ENCODE peak calls at places on chromosomes 6 and 20, in four cellular contexts. One of them, this sample, is unnamed.

GRCh38 chr20:15902493-15902892 is 670.8 kb downstream of the KIF16B start:
- DNase-seq in fibroblast of mammary gland: no peak
- DNase-seq in K562: peak
- DNase-seq in progenitor cell of endocrine pancreas: no peak
- DNase-seq in this sample: no peak

GRCh38 chr6:73286752-73287151 is 23.8 kb upstream of the KHDC1 start:
- DNase-seq in K562: no peak
- DNase-seq in progenitor cell of endocrine pancreas: no peak
- DNase-seq in fibroblast of mammary gland: no peak
- DNase-seq in this sample: no peak

GRCh38 chr6:3195695-3196497 is 31.6 kb downstream of the TUBB2B start:
- DNase-seq in fibroblast of mammary gland: peak
- DNase-seq in K562: peak
- DNase-seq in progenitor cell of endocrine pancreas: no peak
- DNase-seq in this sample: no peak

GRCh38 chr6:40723967-40724366 is 136.8 kb upstream of the LRFN2 start:
- DNase-seq in progenitor cell of endocrine pancreas: no peak
- DNase-seq in K562: no peak
- DNase-seq in fibroblast of mammary gland: peak
- DNase-seq in this sample: no peak

GRCh38 chr20:4161447-4162251 is 146.3 kb upstream of the RNF24 start:
- DNase-seq in K562: no peak
- DNase-seq in progenitor cell of endocrine pancreas: no peak
- DNase-seq in fibroblast of mammary gland: no peak
- DNase-seq in this sample: no peak

GRCh38 chr6:119077643-119078448 is 618 bp downstream of the FAM184A start:
- DNase-seq in progenitor cell of endocrine pancreas: peak
- DNase-seq in fibroblast of mammary gland: peak
- DNase-seq in K562: peak
- DNase-seq in this sample: peak

GRCh38 chr6:157488058-157488457 is 107.1 kb downstream of the ZDHHC14 start:
- DNase-seq in progenitor cell of endocrine pancreas: no peak
- DNase-seq in fibroblast of mammary gland: no peak
- DNase-seq in K562: no peak
- DNase-seq in this sample: no peak

GRCh38 chr6:166946125-166946524 is 10.2 kb downstream of the RNASET2 start:
- DNase-seq in progenitor cell of endocrine pancreas: no peak
- DNase-seq in fibroblast of mammary gland: no peak
- DNase-seq in K562: no peak
- DNase-seq in this sample: no peak

GRCh38 chr6:136586295-136586694 is 36.1 kb upstream of the MAP7 start:
- DNase-seq in K562: no peak
- DNase-seq in fibroblast of mammary gland: peak
- DNase-seq in progenitor cell of endocrine pancreas: no peak
- DNase-seq in this sample: no peak

GRCh38 chr6:11414564-11414963 is 123.0 kb upstream of the TMEM170B start:
- DNase-seq in K562: no peak
- DNase-seq in progenitor cell of endocrine pancreas: no peak
- DNase-seq in fibroblast of mammary gland: no peak
- DNase-seq in this sample: no peak

GRCh38 chr20:33894798-33895197 is 83.7 kb downstream of the CHMP4B start:
- DNase-seq in progenitor cell of endocrine pancreas: no peak
- DNase-seq in fibroblast of mammary gland: no peak
- DNase-seq in K562: no peak
- DNase-seq in this sample: no peak

GRCh38 chr6:35810831-35811698 is 5.9 kb downstream of the LHFPL5 start:
- DNase-seq in progenitor cell of endocrine pancreas: no peak
- DNase-seq in K562: no peak
- DNase-seq in fibroblast of mammary gland: peak
- DNase-seq in this sample: no peak

GRCh38 chr20:17883592-17884317 is 84.8 kb downstream of the SNX5 start:
- DNase-seq in fibroblast of mammary gland: no peak
- DNase-seq in K562: no peak
- DNase-seq in progenitor cell of endocrine pancreas: no peak
- DNase-seq in this sample: no peak

GRCh38 chr6:2134559-2134958 is 110.8 kb downstream of the GMDS start:
- DNase-seq in fibroblast of mammary gland: no peak
- DNase-seq in K562: no peak
- DNase-seq in progenitor cell of endocrine pancreas: no peak
- DNase-seq in this sample: no peak

GRCh38 chr6:144931172-144932035 is 646.3 kb downstream of the UTRN start:
- DNase-seq in K562: no peak
- DNase-seq in fibroblast of mammary gland: peak
- DNase-seq in progenitor cell of endocrine pancreas: no peak
- DNase-seq in this sample: no peak

GRCh38 chr20:46324960-46325703 is 16.8 kb upstream of the CDH22 start:
- DNase-seq in progenitor cell of endocrine pancreas: no peak
- DNase-seq in fibroblast of mammary gland: peak
- DNase-seq in K562: peak
- DNase-seq in this sample: no peak

GRCh38 chr20:31864521-31865400 is 5.6 kb downstream of the DUSP15 start:
- DNase-seq in fibroblast of mammary gland: no peak
- DNase-seq in K562: no peak
- DNase-seq in progenitor cell of endocrine pancreas: no peak
- DNase-seq in this sample: no peak

GRCh38 chr6:111096246-111096645 is 8.9 kb downstream of the SLC16A10 start:
- DNase-seq in fibroblast of mammary gland: no peak
- DNase-seq in K562: no peak
- DNase-seq in progenitor cell of endocrine pancreas: no peak
- DNase-seq in this sample: no peak

GRCh38 chr6:118283759-118284158 is 264.3 kb upstream of the PLN start:
- DNase-seq in progenitor cell of endocrine pancreas: peak
- DNase-seq in fibroblast of mammary gland: peak
- DNase-seq in K562: peak
- DNase-seq in this sample: no peak

GRCh38 chr6:129444683-129445082 is 265.3 kb downstream of the ARHGAP18 start:
- DNase-seq in K562: no peak
- DNase-seq in progenitor cell of endocrine pancreas: no peak
- DNase-seq in fibroblast of mammary gland: no peak
- DNase-seq in this sample: no peak

GRCh38 chr6:65182681-65183080 is 524.3 kb downstream of the EYS start:
- DNase-seq in fibroblast of mammary gland: peak
- DNase-seq in progenitor cell of endocrine pancreas: no peak
- DNase-seq in K562: no peak
- DNase-seq in this sample: no peak

GRCh38 chr20:58626076-58626475 is 25.0 kb upstream of the STX16 start:
- DNase-seq in K562: no peak
- DNase-seq in fibroblast of mammary gland: no peak
- DNase-seq in progenitor cell of endocrine pancreas: no peak
- DNase-seq in this sample: no peak
- TF ChIP-seq CTCF in K562: no peak
- TF ChIP-seq CTCF in fibroblast of mammary gland: no peak
- TF ChIP-seq CTCF in progenitor cell of endocrine pancreas: no peak
- TF ChIP-seq CTCF in this sample: no peak

DNA sequence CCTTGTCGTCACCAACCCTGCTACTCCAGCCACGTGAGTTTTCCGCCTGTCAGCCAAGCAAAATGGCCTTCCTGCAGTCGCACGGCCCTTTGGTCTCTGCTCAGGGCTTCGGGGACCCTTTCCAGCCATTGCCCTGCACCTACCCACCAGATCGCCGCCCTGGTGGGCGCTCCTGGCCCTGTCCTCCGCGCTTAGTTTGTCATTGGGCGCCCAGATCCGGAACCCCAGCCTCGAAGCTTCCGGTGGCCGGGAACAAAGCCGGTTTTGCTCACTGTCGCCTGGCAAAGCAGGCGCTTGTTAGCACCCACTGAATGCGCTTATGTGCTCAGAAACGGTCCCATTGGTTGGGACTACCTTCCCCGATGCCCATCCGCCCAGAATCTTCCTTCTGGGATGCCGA is 536 bp downstream of the ZFP57 start:
- DNase-seq in K562: no peak
- DNase-seq in fibroblast of mammary gland: no peak
- DNase-seq in progenitor cell of endocrine pancreas: no peak
- DNase-seq in this sample: no peak
- TF ChIP-seq CTCF in K562: peak
- TF ChIP-seq CTCF in fibroblast of mammary gland: no peak
- TF ChIP-seq CTCF in progenitor cell of endocrine pancreas: no peak
- TF ChIP-seq CTCF in this sample: no peak

GRCh38 chr6:131628726-131629125 is 684 bp upstream of the MED23 start:
- DNase-seq in progenitor cell of endocrine pancreas: no peak
- DNase-seq in fibroblast of mammary gland: peak
- DNase-seq in K562: no peak
- DNase-seq in this sample: no peak

GRCh38 chr6:131631625-131632284 is 3.7 kb upstream of the MED23 start:
- DNase-seq in K562: no peak
- DNase-seq in fibroblast of mammary gland: no peak
- DNase-seq in progenitor cell of endocrine pancreas: no peak
- DNase-seq in this sample: no peak

GRCh38 chr6:131629656-131630055 is 1.6 kb upstream of the MED23 start:
- DNase-seq in progenitor cell of endocrine pancreas: no peak
- DNase-seq in fibroblast of mammary gland: no peak
- DNase-seq in K562: peak
- DNase-seq in this sample: no peak

DNA sequence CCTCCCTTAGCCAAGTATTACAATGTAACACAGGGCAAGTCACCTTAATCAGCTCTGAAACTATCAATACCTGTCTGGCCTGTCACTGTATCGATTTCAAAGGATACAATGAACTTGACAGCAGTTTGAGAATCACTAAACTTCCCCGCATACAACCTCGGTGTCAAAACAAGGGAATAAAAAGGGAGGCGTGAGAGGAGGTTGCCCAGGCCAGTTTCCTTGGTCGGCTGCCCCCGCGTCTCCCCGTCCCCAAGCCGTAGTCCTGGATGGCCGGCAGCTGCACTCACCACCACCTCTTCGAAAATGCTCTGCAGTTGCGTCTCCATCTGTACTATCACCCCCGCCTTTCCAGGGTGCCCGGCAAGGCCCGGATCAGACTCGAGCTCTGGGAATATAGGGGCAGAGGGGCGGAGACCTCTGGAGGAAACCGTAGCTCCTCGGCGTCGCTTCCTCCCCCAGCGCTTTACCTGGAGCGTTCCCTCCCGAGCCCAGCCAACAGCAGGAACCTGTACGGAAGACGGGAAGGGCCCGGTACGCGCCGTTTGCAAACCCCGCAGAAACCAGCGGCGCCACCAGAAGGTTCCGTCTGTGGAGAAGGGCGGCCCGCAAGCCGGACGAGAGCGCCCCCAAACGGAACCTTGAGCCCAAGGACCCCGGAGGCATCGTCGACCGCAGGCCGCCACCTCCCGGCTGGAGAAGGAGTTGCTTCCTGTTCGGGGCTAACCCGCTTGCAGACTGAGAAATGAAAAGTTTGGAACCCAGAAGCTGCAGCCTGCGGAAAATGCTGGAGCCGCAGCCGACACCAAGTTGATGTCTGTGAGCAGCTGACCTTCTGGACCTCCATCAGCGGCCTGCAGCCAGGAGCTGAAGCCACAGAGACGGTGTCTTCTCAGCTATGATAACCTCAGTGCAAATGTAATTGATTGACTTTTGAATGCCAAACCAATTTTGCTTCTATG is at the start of gene MED23:
- DNase-seq in fibroblast of mammary gland: peak
- DNase-seq in K562: peak
- DNase-seq in progenitor cell of endocrine pancreas: peak
- DNase-seq in this sample: peak
- TF ChIP-seq CTCF in fibroblast of mammary gland: peak
- TF ChIP-seq CTCF in K562: peak
- TF ChIP-seq CTCF in progenitor cell of endocrine pancreas: peak
- TF ChIP-seq CTCF in this sample: peak

GRCh38 chr6:143288923-143289322 is 161.6 kb downstream of the ADAT2 start:
- DNase-seq in progenitor cell of endocrine pancreas: no peak
- DNase-seq in fibroblast of mammary gland: no peak
- DNase-seq in K562: no peak
- DNase-seq in this sample: no peak

GRCh38 chr6:143283887-143284640 is 166.4 kb downstream of the ADAT2 start:
- DNase-seq in progenitor cell of endocrine pancreas: no peak
- DNase-seq in K562: no peak
- DNase-seq in fibroblast of mammary gland: peak
- DNase-seq in this sample: no peak

GRCh38 chr6:143290206-143290605 is 160.3 kb downstream of the ADAT2 start:
- DNase-seq in K562: no peak
- DNase-seq in fibroblast of mammary gland: no peak
- DNase-seq in progenitor cell of endocrine pancreas: no peak
- DNase-seq in this sample: no peak

DNA sequence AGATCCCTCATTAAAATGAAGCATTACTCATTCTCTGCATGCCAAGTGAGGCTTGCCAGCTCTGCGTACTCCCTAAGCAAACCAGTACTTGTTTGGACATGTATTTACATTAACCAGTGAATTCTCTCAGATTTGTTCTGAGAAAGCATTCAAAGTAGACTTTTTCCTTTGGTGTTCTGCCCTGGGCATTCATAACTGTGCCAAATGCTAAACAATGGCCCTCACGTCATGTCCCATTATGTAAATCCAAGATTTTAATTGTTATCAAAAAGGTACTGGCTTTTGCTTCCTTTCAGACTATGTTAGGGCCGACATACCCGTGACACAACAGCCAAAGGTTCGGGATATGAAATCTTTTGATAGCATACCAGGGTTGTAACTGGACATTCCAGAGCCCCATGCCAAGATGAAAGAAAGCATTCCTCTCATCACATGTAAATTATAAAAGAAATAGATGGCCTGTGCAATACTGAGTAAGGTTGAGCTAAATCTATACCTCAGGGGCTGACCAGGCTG is 164.2 kb downstream of the ADAT2 start:
- DNase-seq in K562: no peak
- DNase-seq in progenitor cell of endocrine pancreas: no peak
- DNase-seq in fibroblast of mammary gland: no peak
- DNase-seq in this sample: no peak
- TF ChIP-seq CTCF in K562: no peak
- TF ChIP-seq CTCF in progenitor cell of endocrine pancreas: no peak
- TF ChIP-seq CTCF in fibroblast of mammary gland: no peak
- TF ChIP-seq CTCF in this sample: no peak

GRCh38 chr20:37090357-37090871 is 5.4 kb downstream of the RBL1 start:
- DNase-seq in K562: no peak
- DNase-seq in fibroblast of mammary gland: no peak
- DNase-seq in progenitor cell of endocrine pancreas: no peak
- DNase-seq in this sample: no peak

GRCh38 chr20:37096415-37097039 is 730 bp upstream of the RBL1 start:
- DNase-seq in progenitor cell of endocrine pancreas: no peak
- DNase-seq in fibroblast of mammary gland: no peak
- DNase-seq in K562: no peak
- DNase-seq in this sample: no peak

GRCh38 chr20:37095108-37095608 is 639 bp downstream of the RBL1 start:
- DNase-seq in progenitor cell of endocrine pancreas: no peak
- DNase-seq in fibroblast of mammary gland: peak
- DNase-seq in K562: peak
- DNase-seq in this sample: peak

GRCh38 chr20:37095609-37096414 is at the start of gene RBL1:
- DNase-seq in fibroblast of mammary gland: peak
- DNase-seq in K562: peak
- DNase-seq in progenitor cell of endocrine pancreas: peak
- DNase-seq in this sample: peak
- TF ChIP-seq CTCF in fibroblast of mammary gland: peak
- TF ChIP-seq CTCF in K562: peak
- TF ChIP-seq CTCF in progenitor cell of endocrine pancreas: no peak
- TF ChIP-seq CTCF in this sample: no peak

This sample was measured in activated B cell treated with CpG ODN at 0.5 μM for 24 hours.